ENCODE peak calls at places on chromosome 1, in five cellular contexts. C is nucleus accumbens, O is renal cortical epithelial cell, N is HL-60, F is A172. Q is an unnamed sample.

GRCh38 chr1:173222149-173223030 is 15.3 kb upstream of the TNFSF4 start:
- DNase-seq in C (no peak), O (no peak), N (no peak), F (no peak), Q (no peak)

GRCh38 chr1:240366636-240367035 is 245.3 kb downstream of the GREM2 start:
- DNase-seq in C (no peak), O (no peak), N (no peak), F (no peak), Q (no peak)

GRCh38 chr1:49677706-49678105 is 346.0 kb downstream of the AGBL4 start:
- DNase-seq in C (no peak), O (no peak), N (no peak), F (no peak), Q (no peak)

GRCh38 chr1:20485527-20486456 is at the start of gene CAMK2N1:
- DNase-seq in C (peak), O (no peak), N (no peak), F (peak), Q (peak)

GRCh38 chr1:106995970-106996369 is 60.5 kb upstream of the PRMT6 start:
- DNase-seq in C (no peak), O (no peak), N (no peak), F (no peak), Q (no peak)

GRCh38 chr1:920506-920905 is 3.2 kb upstream of the SAMD11 start:
- DNase-seq in C (no peak), O (no peak), N (no peak), F (no peak), Q (no peak)

GRCh38 chr1:53732912-53733317 is 6.0 kb downstream of the GLIS1 start:
- DNase-seq in C (no peak), O (peak), N (no peak), F (peak), Q (no peak)

GRCh38 chr1:2108213-2108876 is 58.1 kb downstream of the PRKCZ start:
- DNase-seq in C (peak), O (no peak), N (peak), F (no peak), Q (no peak)

GRCh38 chr1:186643600-186643999 is 36.6 kb downstream of the PTGS2 start:
- DNase-seq in C (no peak), O (no peak), N (no peak), F (peak), Q (no peak)

GRCh38 chr1:204448991-204449390 is 37.4 kb upstream of the PPP1R15B start:
- DNase-seq in C (no peak), O (no peak), N (no peak), F (no peak), Q (no peak)

GRCh38 chr1:209430107-209430506 is 153.4 kb upstream of the CAMK1G start:
- DNase-seq in C (no peak), O (no peak), N (no peak), F (no peak), Q (no peak)

GRCh38 chr1:52365091-52365745 is 787 bp downstream of the CC2D1B start:
- DNase-seq in C (peak), O (peak), N (peak), F (peak), Q (peak)

GRCh38 chr1:180167721-180168467 is 13.2 kb downstream of the QSOX1 start:
- DNase-seq in C (no peak), O (peak), N (no peak), F (peak), Q (no peak)

GRCh38 chr1:55378582-55378981 is 163.4 kb upstream of the USP24 start:
- DNase-seq in C (peak), O (peak), N (peak), F (peak), Q (no peak)

GRCh38 chr1:46550751-46551231 is 656 bp downstream of the KNCN start:
- DNase-seq in C (no peak), O (no peak), N (no peak), F (no peak), Q (no peak)

GRCh38 chr1:225811622-225812487 is 1.9 kb downstream of the EPHX1 start:
- DNase-seq in C (no peak), O (no peak), N (no peak), F (no peak), Q (no peak)